ENCODE peak calls at places on chromosomes 6 and 20, in ten cellular contexts. One of them, this sample, is unnamed.

GRCh38 chr6:31092769-31093505 is 19.4 kb downstream of the C6orf15 start:
- DNase-seq in effector CD8-positive, alpha-beta T cell: no peak
- DNase-seq in stimulated activated CD8-positive, alpha-beta memory T cell treated with anti-CD3 and anti-CD28 coated beads, Interleukin-7, amount 100 ng/mL, for 1 hour: no peak
- DNase-seq in RWPE1: no peak
- DNase-seq in stimulated activated CD4-positive, alpha-beta T cell treated with anti-CD3 and anti-CD28 coated beads, Interleukin-4, amount 100 ng/mL, for 1 hour: no peak
- DNase-seq in NCI-H748 treated with DMSO at 0.1 percent for 48 hours: no peak
- DNase-seq in Kasumi-1: no peak
- DNase-seq in naive thymus-derived CD4-positive, alpha-beta T cell: no peak
- DNase-seq in stimulated activated naive CD8-positive, alpha-beta T cell treated with anti-CD3 and anti-CD28 coated beads, Interleukin-15, amount 100 ng/mL, for 72 hours: no peak
- DNase-seq in left lung: no peak
- DNase-seq in this sample: no peak

GRCh38 chr6:130371921-130372320 is 6.1 kb downstream of the TMEM200A start:
- DNase-seq in effector CD8-positive, alpha-beta T cell: no peak
- DNase-seq in stimulated activated CD8-positive, alpha-beta memory T cell treated with anti-CD3 and anti-CD28 coated beads, Interleukin-7, amount 100 ng/mL, for 1 hour: no peak
- DNase-seq in RWPE1: no peak
- DNase-seq in stimulated activated CD4-positive, alpha-beta T cell treated with anti-CD3 and anti-CD28 coated beads, Interleukin-4, amount 100 ng/mL, for 1 hour: no peak
- DNase-seq in NCI-H748 treated with DMSO at 0.1 percent for 48 hours: no peak
- DNase-seq in Kasumi-1: no peak
- DNase-seq in naive thymus-derived CD4-positive, alpha-beta T cell: no peak
- DNase-seq in stimulated activated naive CD8-positive, alpha-beta T cell treated with anti-CD3 and anti-CD28 coated beads, Interleukin-15, amount 100 ng/mL, for 72 hours: no peak
- DNase-seq in left lung: no peak
- DNase-seq in this sample: no peak

GRCh38 chr6:52305948-52306767 is 21.6 kb upstream of the MCM3 start:
- DNase-seq in effector CD8-positive, alpha-beta T cell: no peak
- DNase-seq in stimulated activated CD8-positive, alpha-beta memory T cell treated with anti-CD3 and anti-CD28 coated beads, Interleukin-7, amount 100 ng/mL, for 1 hour: no peak
- DNase-seq in RWPE1: no peak
- DNase-seq in stimulated activated CD4-positive, alpha-beta T cell treated with anti-CD3 and anti-CD28 coated beads, Interleukin-4, amount 100 ng/mL, for 1 hour: no peak
- DNase-seq in NCI-H748 treated with DMSO at 0.1 percent for 48 hours: no peak
- DNase-seq in Kasumi-1: no peak
- DNase-seq in naive thymus-derived CD4-positive, alpha-beta T cell: peak; percentile 23
- DNase-seq in stimulated activated naive CD8-positive, alpha-beta T cell treated with anti-CD3 and anti-CD28 coated beads, Interleukin-15, amount 100 ng/mL, for 72 hours: no peak
- DNase-seq in left lung: no peak
- DNase-seq in this sample: no peak

GRCh38 chr6:77456531-77457248 is 6.6 kb downstream of the HTR1B start:
- DNase-seq in effector CD8-positive, alpha-beta T cell: no peak
- DNase-seq in stimulated activated CD8-positive, alpha-beta memory T cell treated with anti-CD3 and anti-CD28 coated beads, Interleukin-7, amount 100 ng/mL, for 1 hour: no peak
- DNase-seq in RWPE1: peak; percentile 85
- DNase-seq in stimulated activated CD4-positive, alpha-beta T cell treated with anti-CD3 and anti-CD28 coated beads, Interleukin-4, amount 100 ng/mL, for 1 hour: no peak
- DNase-seq in NCI-H748 treated with DMSO at 0.1 percent for 48 hours: no peak
- DNase-seq in Kasumi-1: no peak
- DNase-seq in naive thymus-derived CD4-positive, alpha-beta T cell: no peak
- DNase-seq in stimulated activated naive CD8-positive, alpha-beta T cell treated with anti-CD3 and anti-CD28 coated beads, Interleukin-15, amount 100 ng/mL, for 72 hours: no peak
- DNase-seq in left lung: no peak
- DNase-seq in this sample: no peak

GRCh38 chr6:162615016-162615717 is 112.4 kb downstream of the PRKN start:
- DNase-seq in effector CD8-positive, alpha-beta T cell: no peak
- DNase-seq in stimulated activated CD8-positive, alpha-beta memory T cell treated with anti-CD3 and anti-CD28 coated beads, Interleukin-7, amount 100 ng/mL, for 1 hour: no peak
- DNase-seq in RWPE1: no peak
- DNase-seq in stimulated activated CD4-positive, alpha-beta T cell treated with anti-CD3 and anti-CD28 coated beads, Interleukin-4, amount 100 ng/mL, for 1 hour: no peak
- DNase-seq in NCI-H748 treated with DMSO at 0.1 percent for 48 hours: no peak
- DNase-seq in Kasumi-1: no peak
- DNase-seq in naive thymus-derived CD4-positive, alpha-beta T cell: no peak
- DNase-seq in stimulated activated naive CD8-positive, alpha-beta T cell treated with anti-CD3 and anti-CD28 coated beads, Interleukin-15, amount 100 ng/mL, for 72 hours: no peak
- DNase-seq in left lung: no peak
- DNase-seq in this sample: no peak

GRCh38 chr6:35586542-35586941 is 73.8 kb upstream of the TULP1 start:
- DNase-seq in effector CD8-positive, alpha-beta T cell: no peak
- DNase-seq in stimulated activated CD8-positive, alpha-beta memory T cell treated with anti-CD3 and anti-CD28 coated beads, Interleukin-7, amount 100 ng/mL, for 1 hour: no peak
- DNase-seq in RWPE1: no peak
- DNase-seq in stimulated activated CD4-positive, alpha-beta T cell treated with anti-CD3 and anti-CD28 coated beads, Interleukin-4, amount 100 ng/mL, for 1 hour: no peak
- DNase-seq in NCI-H748 treated with DMSO at 0.1 percent for 48 hours: no peak
- DNase-seq in Kasumi-1: no peak
- DNase-seq in naive thymus-derived CD4-positive, alpha-beta T cell: no peak
- DNase-seq in stimulated activated naive CD8-positive, alpha-beta T cell treated with anti-CD3 and anti-CD28 coated beads, Interleukin-15, amount 100 ng/mL, for 72 hours: no peak
- DNase-seq in left lung: no peak
- DNase-seq in this sample: no peak

GRCh38 chr6:22886881-22887581 is 317.7 kb downstream of the HDGFL1 start:
- DNase-seq in effector CD8-positive, alpha-beta T cell: no peak
- DNase-seq in stimulated activated CD8-positive, alpha-beta memory T cell treated with anti-CD3 and anti-CD28 coated beads, Interleukin-7, amount 100 ng/mL, for 1 hour: no peak
- DNase-seq in RWPE1: no peak
- DNase-seq in stimulated activated CD4-positive, alpha-beta T cell treated with anti-CD3 and anti-CD28 coated beads, Interleukin-4, amount 100 ng/mL, for 1 hour: no peak
- DNase-seq in NCI-H748 treated with DMSO at 0.1 percent for 48 hours: peak; percentile 96
- DNase-seq in Kasumi-1: no peak
- DNase-seq in naive thymus-derived CD4-positive, alpha-beta T cell: no peak
- DNase-seq in stimulated activated naive CD8-positive, alpha-beta T cell treated with anti-CD3 and anti-CD28 coated beads, Interleukin-15, amount 100 ng/mL, for 72 hours: no peak
- DNase-seq in left lung: no peak
- DNase-seq in this sample: no peak

GRCh38 chr6:67544851-67545452 is 1090.1 kb upstream of the ADGRB3 start:
- DNase-seq in effector CD8-positive, alpha-beta T cell: no peak
- DNase-seq in stimulated activated CD8-positive, alpha-beta memory T cell treated with anti-CD3 and anti-CD28 coated beads, Interleukin-7, amount 100 ng/mL, for 1 hour: no peak
- DNase-seq in RWPE1: no peak
- DNase-seq in stimulated activated CD4-positive, alpha-beta T cell treated with anti-CD3 and anti-CD28 coated beads, Interleukin-4, amount 100 ng/mL, for 1 hour: no peak
- DNase-seq in NCI-H748 treated with DMSO at 0.1 percent for 48 hours: no peak
- DNase-seq in Kasumi-1: no peak
- DNase-seq in naive thymus-derived CD4-positive, alpha-beta T cell: no peak
- DNase-seq in stimulated activated naive CD8-positive, alpha-beta T cell treated with anti-CD3 and anti-CD28 coated beads, Interleukin-15, amount 100 ng/mL, for 72 hours: no peak
- DNase-seq in left lung: no peak
- DNase-seq in this sample: no peak

GRCh38 chr6:31576897-31577341 is 1.6 kb downstream of the TNF start:
- DNase-seq in effector CD8-positive, alpha-beta T cell: no peak
- DNase-seq in stimulated activated CD8-positive, alpha-beta memory T cell treated with anti-CD3 and anti-CD28 coated beads, Interleukin-7, amount 100 ng/mL, for 1 hour: no peak
- DNase-seq in RWPE1: no peak
- DNase-seq in stimulated activated CD4-positive, alpha-beta T cell treated with anti-CD3 and anti-CD28 coated beads, Interleukin-4, amount 100 ng/mL, for 1 hour: peak; percentile 46
- DNase-seq in NCI-H748 treated with DMSO at 0.1 percent for 48 hours: no peak
- DNase-seq in Kasumi-1: no peak
- DNase-seq in naive thymus-derived CD4-positive, alpha-beta T cell: no peak
- DNase-seq in stimulated activated naive CD8-positive, alpha-beta T cell treated with anti-CD3 and anti-CD28 coated beads, Interleukin-15, amount 100 ng/mL, for 72 hours: peak; percentile 48
- DNase-seq in left lung: no peak
- DNase-seq in this sample: no peak

GRCh38 chr6:112881027-112881426 is 533.9 kb downstream of the RFPL4B start:
- DNase-seq in effector CD8-positive, alpha-beta T cell: no peak
- DNase-seq in stimulated activated CD8-positive, alpha-beta memory T cell treated with anti-CD3 and anti-CD28 coated beads, Interleukin-7, amount 100 ng/mL, for 1 hour: no peak
- DNase-seq in RWPE1: no peak
- DNase-seq in stimulated activated CD4-positive, alpha-beta T cell treated with anti-CD3 and anti-CD28 coated beads, Interleukin-4, amount 100 ng/mL, for 1 hour: no peak
- DNase-seq in NCI-H748 treated with DMSO at 0.1 percent for 48 hours: no peak
- DNase-seq in Kasumi-1: no peak
- DNase-seq in naive thymus-derived CD4-positive, alpha-beta T cell: no peak
- DNase-seq in stimulated activated naive CD8-positive, alpha-beta T cell treated with anti-CD3 and anti-CD28 coated beads, Interleukin-15, amount 100 ng/mL, for 72 hours: no peak
- DNase-seq in left lung: no peak
- DNase-seq in this sample: no peak

GRCh38 chr6:32963870-32964269 is 4.5 kb upstream of the BRD2 start:
- DNase-seq in effector CD8-positive, alpha-beta T cell: no peak
- DNase-seq in stimulated activated CD8-positive, alpha-beta memory T cell treated with anti-CD3 and anti-CD28 coated beads, Interleukin-7, amount 100 ng/mL, for 1 hour: no peak
- DNase-seq in RWPE1: no peak
- DNase-seq in stimulated activated CD4-positive, alpha-beta T cell treated with anti-CD3 and anti-CD28 coated beads, Interleukin-4, amount 100 ng/mL, for 1 hour: no peak
- DNase-seq in NCI-H748 treated with DMSO at 0.1 percent for 48 hours: no peak
- DNase-seq in Kasumi-1: no peak
- DNase-seq in naive thymus-derived CD4-positive, alpha-beta T cell: no peak
- DNase-seq in stimulated activated naive CD8-positive, alpha-beta T cell treated with anti-CD3 and anti-CD28 coated beads, Interleukin-15, amount 100 ng/mL, for 72 hours: no peak
- DNase-seq in left lung: no peak
- DNase-seq in this sample: no peak

GRCh38 chr6:128057541-128058335 is 156.9 kb upstream of the THEMIS start:
- DNase-seq in effector CD8-positive, alpha-beta T cell: no peak
- DNase-seq in stimulated activated CD8-positive, alpha-beta memory T cell treated with anti-CD3 and anti-CD28 coated beads, Interleukin-7, amount 100 ng/mL, for 1 hour: no peak
- DNase-seq in RWPE1: no peak
- DNase-seq in stimulated activated CD4-positive, alpha-beta T cell treated with anti-CD3 and anti-CD28 coated beads, Interleukin-4, amount 100 ng/mL, for 1 hour: no peak
- DNase-seq in NCI-H748 treated with DMSO at 0.1 percent for 48 hours: no peak
- DNase-seq in Kasumi-1: no peak
- DNase-seq in naive thymus-derived CD4-positive, alpha-beta T cell: no peak
- DNase-seq in stimulated activated naive CD8-positive, alpha-beta T cell treated with anti-CD3 and anti-CD28 coated beads, Interleukin-15, amount 100 ng/mL, for 72 hours: no peak
- DNase-seq in left lung: no peak
- DNase-seq in this sample: no peak

GRCh38 chr20:53127027-53127426 is 154.9 kb downstream of the TSHZ2 start:
- DNase-seq in effector CD8-positive, alpha-beta T cell: no peak
- DNase-seq in stimulated activated CD8-positive, alpha-beta memory T cell treated with anti-CD3 and anti-CD28 coated beads, Interleukin-7, amount 100 ng/mL, for 1 hour: no peak
- DNase-seq in RWPE1: no peak
- DNase-seq in stimulated activated CD4-positive, alpha-beta T cell treated with anti-CD3 and anti-CD28 coated beads, Interleukin-4, amount 100 ng/mL, for 1 hour: no peak
- DNase-seq in NCI-H748 treated with DMSO at 0.1 percent for 48 hours: no peak
- DNase-seq in Kasumi-1: no peak
- DNase-seq in naive thymus-derived CD4-positive, alpha-beta T cell: no peak
- DNase-seq in stimulated activated naive CD8-positive, alpha-beta T cell treated with anti-CD3 and anti-CD28 coated beads, Interleukin-15, amount 100 ng/mL, for 72 hours: no peak
- DNase-seq in left lung: no peak
- DNase-seq in this sample: no peak

GRCh38 chr6:35605600-35605999 is 83.1 kb downstream of the FKBP5 start:
- DNase-seq in effector CD8-positive, alpha-beta T cell: no peak
- DNase-seq in stimulated activated CD8-positive, alpha-beta memory T cell treated with anti-CD3 and anti-CD28 coated beads, Interleukin-7, amount 100 ng/mL, for 1 hour: no peak
- DNase-seq in RWPE1: no peak
- DNase-seq in stimulated activated CD4-positive, alpha-beta T cell treated with anti-CD3 and anti-CD28 coated beads, Interleukin-4, amount 100 ng/mL, for 1 hour: no peak
- DNase-seq in NCI-H748 treated with DMSO at 0.1 percent for 48 hours: no peak
- DNase-seq in Kasumi-1: no peak
- DNase-seq in naive thymus-derived CD4-positive, alpha-beta T cell: no peak
- DNase-seq in stimulated activated naive CD8-positive, alpha-beta T cell treated with anti-CD3 and anti-CD28 coated beads, Interleukin-15, amount 100 ng/mL, for 72 hours: no peak
- DNase-seq in left lung: no peak
- DNase-seq in this sample: no peak

GRCh38 chr6:20978176-20978614 is 443.9 kb downstream of the CDKAL1 start:
- DNase-seq in effector CD8-positive, alpha-beta T cell: no peak
- DNase-seq in stimulated activated CD8-positive, alpha-beta memory T cell treated with anti-CD3 and anti-CD28 coated beads, Interleukin-7, amount 100 ng/mL, for 1 hour: no peak
- DNase-seq in RWPE1: no peak
- DNase-seq in stimulated activated CD4-positive, alpha-beta T cell treated with anti-CD3 and anti-CD28 coated beads, Interleukin-4, amount 100 ng/mL, for 1 hour: no peak
- DNase-seq in NCI-H748 treated with DMSO at 0.1 percent for 48 hours: no peak
- DNase-seq in Kasumi-1: no peak
- DNase-seq in naive thymus-derived CD4-positive, alpha-beta T cell: no peak
- DNase-seq in stimulated activated naive CD8-positive, alpha-beta T cell treated with anti-CD3 and anti-CD28 coated beads, Interleukin-15, amount 100 ng/mL, for 72 hours: no peak
- DNase-seq in left lung: no peak
- DNase-seq in this sample: no peak

GRCh38 chr6:10949579-10950490 is 63.0 kb downstream of the SYCP2L start:
- DNase-seq in effector CD8-positive, alpha-beta T cell: no peak
- DNase-seq in stimulated activated CD8-positive, alpha-beta memory T cell treated with anti-CD3 and anti-CD28 coated beads, Interleukin-7, amount 100 ng/mL, for 1 hour: no peak
- DNase-seq in RWPE1: no peak
- DNase-seq in stimulated activated CD4-positive, alpha-beta T cell treated with anti-CD3 and anti-CD28 coated beads, Interleukin-4, amount 100 ng/mL, for 1 hour: no peak
- DNase-seq in NCI-H748 treated with DMSO at 0.1 percent for 48 hours: no peak
- DNase-seq in Kasumi-1: no peak
- DNase-seq in naive thymus-derived CD4-positive, alpha-beta T cell: no peak
- DNase-seq in stimulated activated naive CD8-positive, alpha-beta T cell treated with anti-CD3 and anti-CD28 coated beads, Interleukin-15, amount 100 ng/mL, for 72 hours: no peak
- DNase-seq in left lung: no peak
- DNase-seq in this sample: no peak

GRCh38 chr6:15148356-15149058 is 97.4 kb upstream of the JARID2 start:
- DNase-seq in effector CD8-positive, alpha-beta T cell: no peak
- DNase-seq in stimulated activated CD8-positive, alpha-beta memory T cell treated with anti-CD3 and anti-CD28 coated beads, Interleukin-7, amount 100 ng/mL, for 1 hour: no peak
- DNase-seq in RWPE1: peak; percentile 45
- DNase-seq in stimulated activated CD4-positive, alpha-beta T cell treated with anti-CD3 and anti-CD28 coated beads, Interleukin-4, amount 100 ng/mL, for 1 hour: no peak
- DNase-seq in NCI-H748 treated with DMSO at 0.1 percent for 48 hours: no peak
- DNase-seq in Kasumi-1: no peak
- DNase-seq in naive thymus-derived CD4-positive, alpha-beta T cell: no peak
- DNase-seq in stimulated activated naive CD8-positive, alpha-beta T cell treated with anti-CD3 and anti-CD28 coated beads, Interleukin-15, amount 100 ng/mL, for 72 hours: no peak
- DNase-seq in left lung: no peak
- DNase-seq in this sample: no peak

GRCh38 chr6:30820196-30820595 is 64.1 kb upstream of the DDR1 start:
- DNase-seq in effector CD8-positive, alpha-beta T cell: no peak
- DNase-seq in stimulated activated CD8-positive, alpha-beta memory T cell treated with anti-CD3 and anti-CD28 coated beads, Interleukin-7, amount 100 ng/mL, for 1 hour: no peak
- DNase-seq in RWPE1: peak; percentile 75
- DNase-seq in stimulated activated CD4-positive, alpha-beta T cell treated with anti-CD3 and anti-CD28 coated beads, Interleukin-4, amount 100 ng/mL, for 1 hour: no peak
- DNase-seq in NCI-H748 treated with DMSO at 0.1 percent for 48 hours: no peak
- DNase-seq in Kasumi-1: no peak
- DNase-seq in naive thymus-derived CD4-positive, alpha-beta T cell: no peak
- DNase-seq in stimulated activated naive CD8-positive, alpha-beta T cell treated with anti-CD3 and anti-CD28 coated beads, Interleukin-15, amount 100 ng/mL, for 72 hours: no peak
- DNase-seq in left lung: no peak
- DNase-seq in this sample: no peak

GRCh38 chr20:57429579-57430202 is 38.5 kb downstream of the RBM38 start:
- DNase-seq in effector CD8-positive, alpha-beta T cell: no peak
- DNase-seq in stimulated activated CD8-positive, alpha-beta memory T cell treated with anti-CD3 and anti-CD28 coated beads, Interleukin-7, amount 100 ng/mL, for 1 hour: no peak
- DNase-seq in RWPE1: peak; percentile 83
- DNase-seq in stimulated activated CD4-positive, alpha-beta T cell treated with anti-CD3 and anti-CD28 coated beads, Interleukin-4, amount 100 ng/mL, for 1 hour: no peak
- DNase-seq in NCI-H748 treated with DMSO at 0.1 percent for 48 hours: no peak
- DNase-seq in Kasumi-1: peak; percentile 48
- DNase-seq in naive thymus-derived CD4-positive, alpha-beta T cell: no peak
- DNase-seq in stimulated activated naive CD8-positive, alpha-beta T cell treated with anti-CD3 and anti-CD28 coated beads, Interleukin-15, amount 100 ng/mL, for 72 hours: no peak
- DNase-seq in left lung: no peak
- DNase-seq in this sample: no peak

GRCh38 chr20:38870733-38871559 is 55.3 kb upstream of the FAM83D start:
- DNase-seq in effector CD8-positive, alpha-beta T cell: no peak
- DNase-seq in stimulated activated CD8-positive, alpha-beta memory T cell treated with anti-CD3 and anti-CD28 coated beads, Interleukin-7, amount 100 ng/mL, for 1 hour: no peak
- DNase-seq in RWPE1: peak; percentile 96
- DNase-seq in stimulated activated CD4-positive, alpha-beta T cell treated with anti-CD3 and anti-CD28 coated beads, Interleukin-4, amount 100 ng/mL, for 1 hour: peak; percentile 29
- DNase-seq in NCI-H748 treated with DMSO at 0.1 percent for 48 hours: no peak
- DNase-seq in Kasumi-1: no peak
- DNase-seq in naive thymus-derived CD4-positive, alpha-beta T cell: no peak
- DNase-seq in stimulated activated naive CD8-positive, alpha-beta T cell treated with anti-CD3 and anti-CD28 coated beads, Interleukin-15, amount 100 ng/mL, for 72 hours: no peak
- DNase-seq in left lung: peak; percentile 50
- DNase-seq in this sample: no peak

GRCh38 chr6:102582569-102582968 is 1189.1 kb downstream of the GRIK2 start:
- DNase-seq in effector CD8-positive, alpha-beta T cell: no peak
- DNase-seq in stimulated activated CD8-positive, alpha-beta memory T cell treated with anti-CD3 and anti-CD28 coated beads, Interleukin-7, amount 100 ng/mL, for 1 hour: no peak
- DNase-seq in RWPE1: no peak
- DNase-seq in stimulated activated CD4-positive, alpha-beta T cell treated with anti-CD3 and anti-CD28 coated beads, Interleukin-4, amount 100 ng/mL, for 1 hour: no peak
- DNase-seq in NCI-H748 treated with DMSO at 0.1 percent for 48 hours: no peak
- DNase-seq in Kasumi-1: no peak
- DNase-seq in naive thymus-derived CD4-positive, alpha-beta T cell: no peak
- DNase-seq in stimulated activated naive CD8-positive, alpha-beta T cell treated with anti-CD3 and anti-CD28 coated beads, Interleukin-15, amount 100 ng/mL, for 72 hours: no peak
- DNase-seq in left lung: no peak
- DNase-seq in this sample: no peak

GRCh38 chr20:3163099-3164042 is 3.7 kb upstream of the FASTKD5 start:
- DNase-seq in effector CD8-positive, alpha-beta T cell: no peak
- DNase-seq in stimulated activated CD8-positive, alpha-beta memory T cell treated with anti-CD3 and anti-CD28 coated beads, Interleukin-7, amount 100 ng/mL, for 1 hour: no peak
- DNase-seq in RWPE1: no peak
- DNase-seq in stimulated activated CD4-positive, alpha-beta T cell treated with anti-CD3 and anti-CD28 coated beads, Interleukin-4, amount 100 ng/mL, for 1 hour: no peak
- DNase-seq in NCI-H748 treated with DMSO at 0.1 percent for 48 hours: no peak
- DNase-seq in Kasumi-1: no peak
- DNase-seq in naive thymus-derived CD4-positive, alpha-beta T cell: no peak
- DNase-seq in stimulated activated naive CD8-positive, alpha-beta T cell treated with anti-CD3 and anti-CD28 coated beads, Interleukin-15, amount 100 ng/mL, for 72 hours: no peak
- DNase-seq in left lung: no peak
- DNase-seq in this sample: peak; percentile 66

GRCh38 chr6:21856096-21856825 is 262.7 kb downstream of the SOX4 start:
- DNase-seq in effector CD8-positive, alpha-beta T cell: no peak
- DNase-seq in stimulated activated CD8-positive, alpha-beta memory T cell treated with anti-CD3 and anti-CD28 coated beads, Interleukin-7, amount 100 ng/mL, for 1 hour: no peak
- DNase-seq in RWPE1: peak; percentile 94
- DNase-seq in stimulated activated CD4-positive, alpha-beta T cell treated with anti-CD3 and anti-CD28 coated beads, Interleukin-4, amount 100 ng/mL, for 1 hour: no peak
- DNase-seq in NCI-H748 treated with DMSO at 0.1 percent for 48 hours: no peak
- DNase-seq in Kasumi-1: peak; percentile 30
- DNase-seq in naive thymus-derived CD4-positive, alpha-beta T cell: no peak
- DNase-seq in stimulated activated naive CD8-positive, alpha-beta T cell treated with anti-CD3 and anti-CD28 coated beads, Interleukin-15, amount 100 ng/mL, for 72 hours: no peak
- DNase-seq in left lung: no peak
- DNase-seq in this sample: no peak

GRCh38 chr20:52305843-52306242 is 114.3 kb upstream of the ZFP64 start:
- DNase-seq in effector CD8-positive, alpha-beta T cell: no peak
- DNase-seq in stimulated activated CD8-positive, alpha-beta memory T cell treated with anti-CD3 and anti-CD28 coated beads, Interleukin-7, amount 100 ng/mL, for 1 hour: no peak
- DNase-seq in RWPE1: no peak
- DNase-seq in stimulated activated CD4-positive, alpha-beta T cell treated with anti-CD3 and anti-CD28 coated beads, Interleukin-4, amount 100 ng/mL, for 1 hour: peak; percentile 14
- DNase-seq in NCI-H748 treated with DMSO at 0.1 percent for 48 hours: no peak
- DNase-seq in Kasumi-1: no peak
- DNase-seq in naive thymus-derived CD4-positive, alpha-beta T cell: peak; percentile 49
- DNase-seq in stimulated activated naive CD8-positive, alpha-beta T cell treated with anti-CD3 and anti-CD28 coated beads, Interleukin-15, amount 100 ng/mL, for 72 hours: peak; percentile 16
- DNase-seq in left lung: no peak
- DNase-seq in this sample: no peak

GRCh38 chr6:75368151-75368779 is 83.7 kb upstream of the TMEM30A start:
- DNase-seq in effector CD8-positive, alpha-beta T cell: no peak
- DNase-seq in stimulated activated CD8-positive, alpha-beta memory T cell treated with anti-CD3 and anti-CD28 coated beads, Interleukin-7, amount 100 ng/mL, for 1 hour: no peak
- DNase-seq in RWPE1: peak; percentile 7
- DNase-seq in stimulated activated CD4-positive, alpha-beta T cell treated with anti-CD3 and anti-CD28 coated beads, Interleukin-4, amount 100 ng/mL, for 1 hour: no peak
- DNase-seq in NCI-H748 treated with DMSO at 0.1 percent for 48 hours: peak; percentile 7
- DNase-seq in Kasumi-1: no peak
- DNase-seq in naive thymus-derived CD4-positive, alpha-beta T cell: no peak
- DNase-seq in stimulated activated naive CD8-positive, alpha-beta T cell treated with anti-CD3 and anti-CD28 coated beads, Interleukin-15, amount 100 ng/mL, for 72 hours: no peak
- DNase-seq in left lung: peak; percentile 55
- DNase-seq in this sample: peak; percentile 60

GRCh38 chr6:55778704-55779103 is 96.7 kb downstream of the BMP5 start:
- DNase-seq in effector CD8-positive, alpha-beta T cell: no peak
- DNase-seq in stimulated activated CD8-positive, alpha-beta memory T cell treated with anti-CD3 and anti-CD28 coated beads, Interleukin-7, amount 100 ng/mL, for 1 hour: no peak
- DNase-seq in RWPE1: no peak
- DNase-seq in stimulated activated CD4-positive, alpha-beta T cell treated with anti-CD3 and anti-CD28 coated beads, Interleukin-4, amount 100 ng/mL, for 1 hour: no peak
- DNase-seq in NCI-H748 treated with DMSO at 0.1 percent for 48 hours: no peak
- DNase-seq in Kasumi-1: no peak
- DNase-seq in naive thymus-derived CD4-positive, alpha-beta T cell: no peak
- DNase-seq in stimulated activated naive CD8-positive, alpha-beta T cell treated with anti-CD3 and anti-CD28 coated beads, Interleukin-15, amount 100 ng/mL, for 72 hours: no peak
- DNase-seq in left lung: no peak
- DNase-seq in this sample: no peak

GRCh38 chr6:77015350-77015749 is 447.9 kb downstream of the HTR1B start:
- DNase-seq in effector CD8-positive, alpha-beta T cell: no peak
- DNase-seq in stimulated activated CD8-positive, alpha-beta memory T cell treated with anti-CD3 and anti-CD28 coated beads, Interleukin-7, amount 100 ng/mL, for 1 hour: no peak
- DNase-seq in RWPE1: no peak
- DNase-seq in stimulated activated CD4-positive, alpha-beta T cell treated with anti-CD3 and anti-CD28 coated beads, Interleukin-4, amount 100 ng/mL, for 1 hour: no peak
- DNase-seq in NCI-H748 treated with DMSO at 0.1 percent for 48 hours: no peak
- DNase-seq in Kasumi-1: peak; percentile 4
- DNase-seq in naive thymus-derived CD4-positive, alpha-beta T cell: no peak
- DNase-seq in stimulated activated naive CD8-positive, alpha-beta T cell treated with anti-CD3 and anti-CD28 coated beads, Interleukin-15, amount 100 ng/mL, for 72 hours: no peak
- DNase-seq in left lung: no peak
- DNase-seq in this sample: no peak

GRCh38 chr6:71290611-71291010 is 2.0 kb downstream of the OGFRL1 start:
- DNase-seq in effector CD8-positive, alpha-beta T cell: no peak
- DNase-seq in stimulated activated CD8-positive, alpha-beta memory T cell treated with anti-CD3 and anti-CD28 coated beads, Interleukin-7, amount 100 ng/mL, for 1 hour: no peak
- DNase-seq in RWPE1: no peak
- DNase-seq in stimulated activated CD4-positive, alpha-beta T cell treated with anti-CD3 and anti-CD28 coated beads, Interleukin-4, amount 100 ng/mL, for 1 hour: no peak
- DNase-seq in NCI-H748 treated with DMSO at 0.1 percent for 48 hours: no peak
- DNase-seq in Kasumi-1: no peak
- DNase-seq in naive thymus-derived CD4-positive, alpha-beta T cell: no peak
- DNase-seq in stimulated activated naive CD8-positive, alpha-beta T cell treated with anti-CD3 and anti-CD28 coated beads, Interleukin-15, amount 100 ng/mL, for 72 hours: no peak
- DNase-seq in left lung: no peak
- DNase-seq in this sample: no peak